ENCODE peak calls at places on chromosomes 16 and 17, in six cellular contexts. R is CD4-positive, alpha-beta T cell; I is tibial nerve; D is Peyer's patch; A is upper lobe of right lung; C is CD8-positive, alpha-beta memory T cell. F is an unnamed sample. For H3K9me3, the result is how much of the 10 kb centered on the place peaks cover.

GRCh38 chr17:77492446-77493237 is 351.9 kb downstream of the SEC14L1 start:
- DNase-seq in A (peak), D (peak), C (no peak), R (no peak), I (no peak), F (no peak)

GRCh38 chr17:29617481-29618271 is 5.0 kb downstream of the CORO6 start:
- DNase-seq in D (peak), C (peak), A (peak), I (no peak), R (peak), F (peak)

GRCh38 chr17:35312346-35312745 is 61.1 kb downstream of the SLFN11 start:
- DNase-seq in I (no peak), C (no peak), A (no peak), D (no peak), R (no peak), F (no peak)

GRCh38 chr17:76473541-76473985 is 6.2 kb downstream of the AANAT start:
- DNase-seq in C (no peak), A (peak), I (no peak), R (no peak), D (no peak), F (no peak)

GRCh38 chr17:30565073-30565935 is 88.1 kb downstream of the GOSR1 start:
- DNase-seq in D (no peak), A (no peak), I (no peak), R (no peak), C (no peak), F (no peak)

GRCh38 chr16:13883881-13884280 is 36.1 kb upstream of the ERCC4 start:
- DNase-seq in I (no peak), R (no peak), D (no peak), A (no peak), C (no peak), F (no peak)

GRCh38 chr17:42679001-42679491 is 2.3 kb upstream of the PLEKHH3 start:
- DNase-seq in A (peak), I (peak), D (peak), C (peak), R (peak), F (no peak)

GRCh38 chr16:48353565-48354163 is 31.5 kb downstream of the SIAH1 start:
- DNase-seq in C (peak), D (peak), R (peak), A (no peak), I (peak), F (peak)

GRCh38 chr16:81158964-81159363 is 62.8 kb upstream of the GCSH start:
- DNase-seq in R (no peak), D (no peak), C (no peak), A (no peak), I (no peak), F (no peak)

GRCh38 chr16:22098538-22099255 is 6.4 kb downstream of the VWA3A start:
- DNase-seq in I (no peak), A (no peak), C (no peak), R (no peak), D (no peak), F (no peak)

GRCh38 chr16:82585675-82586074 is 41.1 kb upstream of the CDH13 start:
- DNase-seq in I (no peak), R (no peak), D (no peak), C (no peak), A (no peak), F (no peak)

GRCh38 chr16:3979070-3979469 is 98.6 kb upstream of the CREBBP start:
- DNase-seq in C (no peak), A (no peak), R (no peak), D (no peak), I (no peak), F (no peak)

GRCh38 chr16:15043344-15043743 is 12.5 kb downstream of the NTAN1 start:
- DNase-seq in A (peak), D (no peak), C (no peak), I (no peak), R (no peak), F (no peak)

GRCh38 chr17:81395600-81396277 is 482 bp downstream of the BAHCC1 start:
- DNase-seq in A (no peak), C (no peak), I (no peak), D (no peak), R (no peak), F (no peak)

GRCh38 chr16:62927122-62927521 is 890.9 kb upstream of the CDH8 start:
- DNase-seq in I (no peak), R (no peak), A (no peak), D (no peak), C (no peak), F (no peak)

GRCh38 chr16:85687651-85688471 is 893 bp downstream of the GINS2 start:
- DNase-seq in D (no peak), C (no peak), I (no peak), A (no peak), R (no peak), F (no peak)

GRCh38 chr16:54054237-54054780 is 232.3 kb downstream of the IRX3 start:
- DNase-seq in I (no peak), A (no peak), C (no peak), D (no peak), R (no peak), F (no peak)

GRCh38 chr16:50814043-50814442 is 72.2 kb downstream of the CYLD start:
- DNase-seq in C (no peak), A (no peak), I (no peak), R (no peak), D (no peak), F (no peak)

GRCh38 chr17:34301986-34302385 is 16.4 kb downstream of the CCL11 start:
- DNase-seq in R (no peak), C (no peak), I (no peak), A (no peak), D (no peak), F (no peak)

GRCh38 chr17:81102352-81102751 is 63.0 kb upstream of the PVALEF start:
- DNase-seq in A (no peak), C (no peak), I (no peak), R (no peak), D (no peak), F (no peak)

GRCh38 chr17:79948918-79949645 is 86.6 kb downstream of the TBC1D16 start:
- DNase-seq in C (no peak), I (no peak), D (peak), R (no peak), A (peak), F (no peak)

GRCh38 chr16:1929105-1929504 is 10.9 kb upstream of the HS3ST6 start:
- DNase-seq in C (no peak), I (no peak), D (no peak), R (no peak), A (no peak), F (no peak)

GRCh38 chr17:41527076-41528023 is 758 bp downstream of the KRT19 start:
- DNase-seq in R (no peak), D (peak), I (no peak), C (no peak), A (peak), F (no peak)

GRCh38 chr16:13186813-13187212 is 285.4 kb downstream of the SHISA9 start:
- DNase-seq in C (no peak), I (no peak), A (no peak), R (no peak), D (no peak), F (no peak)

GRCh38 chr16:31734265-31734664 is 139.3 kb upstream of the ZNF267 start:
- DNase-seq in C (no peak), R (no peak), A (no peak), D (no peak), I (no peak), F (no peak)
- H3K9me3 ChIP-seq in C (under half), R (half or more), A (under half), D (under half), I (under half), F (under half)

GRCh38 chr17:56930739-56931337 is 17.0 kb upstream of the TRIM25 start:
- DNase-seq in D (no peak), C (no peak), I (no peak), R (no peak), A (no peak), F (no peak)
- H3K9me3 ChIP-seq in D (under half), C (under half), I (under half), R (under half), A (under half), F (under half)

DNA sequence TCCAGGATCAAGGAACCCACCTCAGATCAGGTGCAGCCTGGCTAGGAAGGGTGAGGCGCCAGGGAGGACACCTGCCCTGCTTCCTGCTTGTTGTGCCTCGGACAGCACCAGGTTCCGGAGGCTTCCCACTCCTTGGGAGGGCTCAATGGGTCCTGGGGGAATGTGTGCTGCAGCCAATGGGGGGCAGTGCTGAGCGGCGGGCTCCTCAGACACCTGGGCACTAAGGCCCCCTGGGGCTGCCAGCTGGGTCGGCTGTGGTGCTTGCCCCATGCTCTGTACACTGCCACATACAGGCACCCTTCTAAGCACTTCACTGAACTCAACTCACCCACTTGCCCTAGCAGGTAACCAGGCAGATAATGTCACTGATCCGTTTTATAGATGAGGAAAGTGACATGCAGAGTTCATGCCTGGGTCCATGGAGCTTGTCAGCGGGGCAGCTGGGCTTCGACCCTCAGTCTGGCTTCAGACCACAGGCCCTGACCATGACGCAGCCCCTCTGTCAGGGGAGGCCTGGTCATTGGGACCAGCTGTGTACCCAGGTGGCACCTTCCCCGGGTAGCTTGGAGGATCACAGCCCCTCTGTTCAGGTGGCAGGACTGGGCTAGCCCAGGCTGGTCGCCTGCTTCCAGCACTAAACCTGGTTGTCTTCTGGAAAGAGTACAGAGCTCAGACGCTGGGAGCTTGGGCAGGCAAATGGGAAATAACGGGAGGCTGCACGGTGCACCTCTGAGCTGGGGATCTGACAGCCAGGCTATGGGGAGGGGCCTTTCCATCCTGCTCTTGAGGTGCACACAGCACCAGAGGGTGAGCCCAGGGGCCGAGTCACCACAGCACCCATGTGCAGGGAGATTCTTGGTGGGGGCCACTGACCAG is 8.2 kb downstream of the FN3K start:
- DNase-seq in A (no peak), C (no peak), I (no peak), R (no peak), D (no peak), F (no peak)
- H3K9me3 ChIP-seq in A (under half), C (under half), I (under half), R (under half), D (under half), F (under half)

GRCh38 chr16:20504418-20504817 is 53.1 kb downstream of the ACSM2A start:
- DNase-seq in A (no peak), R (no peak), C (no peak), D (no peak), I (no peak), F (no peak)
- H3K9me3 ChIP-seq in A (under half), R (under half), C (under half), D (under half), I (under half), F (under half)

DNA sequence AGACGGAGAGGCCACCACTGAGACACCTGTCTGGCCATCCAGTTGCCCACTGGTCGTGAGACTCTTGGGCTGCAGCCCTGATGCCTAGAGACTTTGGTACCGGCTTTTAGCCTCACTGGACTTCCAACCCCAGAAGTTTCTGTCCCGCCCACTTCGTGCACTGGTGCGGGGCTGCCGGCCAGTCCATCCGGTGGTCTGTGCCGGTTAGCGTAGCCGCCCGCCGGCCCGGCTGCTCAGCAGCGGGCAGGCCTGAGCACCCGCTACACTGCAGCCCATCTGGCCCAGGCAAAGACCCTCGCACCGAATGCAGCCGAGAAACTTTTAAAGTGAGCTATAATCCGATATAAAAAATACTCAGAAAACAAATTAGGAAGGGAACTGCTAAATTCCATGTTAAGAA is 30.7 kb downstream of the AKAP10 start:
- DNase-seq in I (no peak), D (no peak), A (no peak), R (no peak), C (no peak), F (no peak)
- H3K9me3 ChIP-seq in I (under half), D (under half), A (under half), R (under half), C (under half), F (under half)

DNA sequence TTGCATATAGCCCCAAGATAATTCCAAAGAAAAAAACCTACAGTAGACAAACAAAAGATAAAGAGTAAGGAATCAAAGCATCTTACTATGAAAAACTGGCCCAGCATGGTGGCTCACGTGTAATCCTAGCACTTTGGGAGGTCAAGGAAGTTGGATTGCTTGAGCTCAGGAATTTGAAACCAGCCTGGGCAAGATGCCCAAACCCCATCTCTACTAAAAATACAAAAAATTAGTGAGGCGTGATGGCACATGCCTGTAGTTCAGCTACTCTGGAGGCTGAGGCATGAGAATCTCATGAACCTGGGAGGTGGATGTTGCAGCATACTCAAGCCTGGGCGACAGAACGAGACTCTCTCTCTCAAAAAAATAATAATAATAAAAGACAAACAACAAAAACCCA is 764.7 kb upstream of the KIF2B start:
- DNase-seq in A (no peak), R (no peak), D (no peak), I (no peak), C (no peak), F (no peak)
- H3K9me3 ChIP-seq in A (under half), R (under half), D (under half), I (under half), C (under half), F (under half)